ENCODE peak calls at places on chromosomes 11 and 22, in eight cellular contexts. J is DMS153; N is activated CD8-positive, alpha-beta T cell treated with anti-CD3 and anti-CD28 coated beads for 36 hours; M is RPMI8226; L is HT1080; U is glutamatergic neuron; K is GM19239; G is kidney. Y is an unnamed sample.

GRCh38 chr11:86559311-86559945 is 113.0 kb downstream of the ME3 start:
- DNase-seq in U (no peak), G (no peak), M (no peak), K (no peak), L (peak), J (no peak), N (no peak), Y (no peak)

GRCh38 chr11:129894281-129895125 is 875 bp downstream of the NFRKB start:
- DNase-seq in N (peak), K (peak), M (peak), J (no peak), G (no peak), L (peak), U (no peak), Y (no peak)

GRCh38 chr11:108565653-108566052 is 27.9 kb downstream of the EXPH5 start:
- DNase-seq in N (no peak), J (no peak), L (no peak), G (no peak), U (no peak), M (no peak), K (no peak), Y (peak)

GRCh38 chr22:21865041-21865440 is 2.4 kb downstream of the MAPK1 start:
- DNase-seq in J (no peak), K (no peak), L (peak), U (no peak), G (no peak), M (no peak), N (peak), Y (peak)

GRCh38 chr22:41801886-41802285 is 1.4 kb downstream of the CCDC134 start:
- DNase-seq in M (no peak), N (no peak), L (no peak), G (no peak), K (no peak), J (no peak), U (no peak), Y (no peak)

GRCh38 chr11:101127348-101127698 is 2.3 kb downstream of the PGR start:
- DNase-seq in K (no peak), J (no peak), M (no peak), L (peak), U (peak), G (peak), N (no peak), Y (no peak)

GRCh38 chr22:32534252-32535215 is 59.9 kb downstream of the FBXO7 start:
- DNase-seq in J (no peak), N (no peak), K (no peak), G (peak), U (no peak), L (no peak), M (no peak), Y (no peak)

GRCh38 chr11:61545341-61545740 is 35.5 kb downstream of the SYT7 start:
- DNase-seq in J (no peak), L (no peak), K (peak), M (peak), N (no peak), G (no peak), U (no peak), Y (no peak)

GRCh38 chr11:117825538-117826359 is 1.2 kb upstream of the FXYD2 start:
- DNase-seq in J (no peak), K (no peak), M (no peak), U (no peak), N (no peak), L (no peak), G (peak), Y (no peak)

GRCh38 chr11:112795142-112795815 is 165.9 kb upstream of the NCAM1 start:
- DNase-seq in M (peak), J (no peak), K (peak), G (no peak), N (peak), L (peak), U (peak), Y (peak)

GRCh38 chr11:27083782-27084181 is 43.2 kb downstream of the BBOX1 start:
- DNase-seq in U (no peak), L (no peak), M (no peak), J (no peak), K (no peak), N (no peak), G (no peak), Y (no peak)

GRCh38 chr22:32842486-32842885 is 41.0 kb downstream of the TIMP3 start:
- DNase-seq in M (no peak), N (no peak), K (no peak), J (no peak), U (no peak), L (peak), G (no peak), Y (peak)

Y was measured in H4.